ENCODE peak calls at places on chromosomes 6 and 20, in eight cellular contexts. U is nephron progenitor cell, H is mucosa of descending colon, K is left ventricle myocardium inferior, C is fibroblast of villous mesenchyme, M is OCI-LY7, T is natural killer cell, Z is fibroblast of mammary gland. N is an unnamed sample.

GRCh38 chr6:119052985-119053384 is 25.5 kb downstream of the FAM184A start:
- DNase-seq in U (no peak), H (no peak), K (no peak), C (no peak), M (no peak), T (no peak), Z (no peak), N (no peak)

GRCh38 chr20:36823126-36823525 is 49.6 kb upstream of the DSN1 start:
- DNase-seq in U (no peak), H (no peak), K (no peak), C (no peak), M (no peak), T (no peak), Z (no peak), N (no peak)

GRCh38 chr6:14681699-14682487 is 564.0 kb upstream of the JARID2 start:
- DNase-seq in U (no peak), H (no peak), K (no peak), C (peak), M (no peak), T (no peak), Z (peak), N (no peak)

GRCh38 chr20:43584448-43585138 is 6.1 kb upstream of the IFT52 start:
- DNase-seq in U (no peak), H (no peak), K (no peak), C (peak), M (no peak), T (no peak), Z (peak), N (peak)

GRCh38 chr6:19835605-19836004 is 1.6 kb upstream of the ID4 start:
- DNase-seq in U (no peak), H (no peak), K (no peak), C (no peak), M (no peak), T (no peak), Z (no peak), N (no peak)

GRCh38 chr6:67606905-67607828 is 1027.9 kb upstream of the ADGRB3 start:
- DNase-seq in U (no peak), H (no peak), K (no peak), C (no peak), M (no peak), T (no peak), Z (peak), N (no peak)

GRCh38 chr6:3753228-3753795 is 1.8 kb upstream of the PXDC1 start:
- DNase-seq in U (no peak), H (no peak), K (no peak), C (peak), M (no peak), T (no peak), Z (no peak), N (no peak)

GRCh38 chr6:159149641-159150040 is 19.6 kb upstream of the FNDC1 start:
- DNase-seq in U (no peak), H (no peak), K (no peak), C (no peak), M (no peak), T (no peak), Z (no peak), N (no peak)

GRCh38 chr20:25352746-25353145 is 37.9 kb downstream of the ABHD12 start:
- DNase-seq in U (no peak), H (no peak), K (no peak), C (no peak), M (no peak), T (no peak), Z (no peak), N (no peak)

GRCh38 chr6:107716688-107717089 is 107.4 kb downstream of the SCML4 start:
- DNase-seq in U (no peak), H (no peak), K (no peak), C (peak), M (peak), T (peak), Z (peak), N (no peak)

DNA sequence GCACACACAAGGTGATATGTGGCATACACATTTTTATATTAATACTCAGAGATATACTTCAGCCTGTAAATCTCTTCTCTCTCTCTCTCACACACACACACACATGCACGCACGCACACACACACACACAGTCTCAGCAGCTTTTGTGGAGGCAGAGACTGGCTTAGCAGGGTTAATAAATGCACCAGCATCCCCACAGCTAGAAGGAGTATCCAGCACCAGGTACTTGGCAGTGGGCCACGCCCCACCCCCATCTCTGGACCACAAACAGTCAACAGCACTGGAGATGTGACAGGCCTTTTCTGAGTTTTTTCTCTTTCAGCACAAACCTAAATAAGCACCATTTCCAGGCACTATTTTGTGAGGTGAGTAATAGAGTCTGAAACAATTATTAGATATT is 47.3 kb upstream of the LRFN2 start:
- DNase-seq in U (no peak), H (no peak), K (no peak), C (no peak), M (no peak), T (no peak), Z (no peak), N (no peak)
- TF ChIP-seq CTCF in U (no peak), H (no peak), K (no peak), C (no peak), M (no peak), T (no peak), Z (no peak), N (no peak)

GRCh38 chr6:30720738-30721197 is 616 bp downstream of the TUBB start:
- DNase-seq in U (peak), H (peak), K (peak), C (peak), M (peak), T (peak), Z (peak), N (no peak)

GRCh38 chr6:30722280-30723112 is 2.3 kb downstream of the TUBB start:
- DNase-seq in U (peak), H (peak), K (peak), C (peak), M (peak), T (peak), Z (peak), N (no peak)

GRCh38 chr6:30719356-30719755 is 796 bp upstream of the TUBB start:
- DNase-seq in U (no peak), H (peak), K (no peak), C (no peak), M (peak), T (no peak), Z (no peak), N (no peak)

GRCh38 chr6:30721198-30722024 is 1.3 kb downstream of the TUBB start:
- DNase-seq in U (peak), H (peak), K (peak), C (peak), M (peak), T (peak), Z (peak), N (no peak)

GRCh38 chr6:30719791-30720737 is at the start of gene TUBB:
- DNase-seq in U (peak), H (peak), K (peak), C (peak), M (peak), T (peak), Z (peak), N (peak)
- TF ChIP-seq CTCF in U (no peak), H (no peak), K (peak), C (no peak), M (no peak), T (no peak), Z (no peak), N (peak)

GRCh38 chr6:38997128-38997761 is 51.3 kb upstream of the GLP1R start:
- DNase-seq in U (peak), H (no peak), K (peak), C (peak), M (peak), T (peak), Z (peak), N (no peak)
- TF ChIP-seq CTCF in U (peak), H (no peak), K (peak), C (peak), M (peak), T (peak), Z (peak), N (peak)

GRCh38 chr6:6105472-6106036 is 98.8 kb upstream of the NRN1 start:
- DNase-seq in U (peak), H (no peak), K (no peak), C (no peak), M (peak), T (no peak), Z (no peak), N (no peak)
- TF ChIP-seq CTCF in U (no peak), H (no peak), K (no peak), C (no peak), M (peak), T (no peak), Z (peak), N (peak)

DNA sequence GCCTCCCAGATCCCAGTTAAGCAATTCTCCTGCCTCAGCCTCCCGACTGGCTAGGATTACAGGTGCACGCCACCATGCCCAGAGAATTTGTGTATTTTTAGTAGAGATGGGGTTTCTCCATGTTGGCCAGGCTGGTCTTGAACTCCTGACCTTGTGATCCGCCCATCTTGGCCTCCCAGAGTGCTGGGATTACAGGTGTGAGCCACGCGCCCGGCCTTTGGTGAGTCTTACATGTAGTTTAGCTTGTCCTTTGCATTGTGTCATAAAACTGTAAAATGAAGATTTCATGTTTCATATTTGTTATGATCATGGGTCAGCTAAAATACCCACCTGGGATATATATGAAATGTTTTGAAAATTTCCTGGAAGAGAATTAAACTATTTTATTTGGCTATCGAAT is 183.5 kb downstream of the SASH1 start:
- DNase-seq in U (no peak), H (no peak), K (no peak), C (no peak), M (no peak), T (no peak), Z (no peak), N (no peak)
- TF ChIP-seq CTCF in U (no peak), H (no peak), K (no peak), C (no peak), M (no peak), T (no peak), Z (no peak), N (no peak)

GRCh38 chr6:62711750-62712149 is 425.7 kb upstream of the KHDRBS2 start:
- DNase-seq in U (no peak), H (no peak), K (no peak), C (no peak), M (no peak), T (no peak), Z (no peak), N (no peak)

GRCh38 chr6:62707914-62708313 is 421.9 kb upstream of the KHDRBS2 start:
- DNase-seq in U (no peak), H (no peak), K (no peak), C (no peak), M (no peak), T (no peak), Z (no peak), N (no peak)

DNA sequence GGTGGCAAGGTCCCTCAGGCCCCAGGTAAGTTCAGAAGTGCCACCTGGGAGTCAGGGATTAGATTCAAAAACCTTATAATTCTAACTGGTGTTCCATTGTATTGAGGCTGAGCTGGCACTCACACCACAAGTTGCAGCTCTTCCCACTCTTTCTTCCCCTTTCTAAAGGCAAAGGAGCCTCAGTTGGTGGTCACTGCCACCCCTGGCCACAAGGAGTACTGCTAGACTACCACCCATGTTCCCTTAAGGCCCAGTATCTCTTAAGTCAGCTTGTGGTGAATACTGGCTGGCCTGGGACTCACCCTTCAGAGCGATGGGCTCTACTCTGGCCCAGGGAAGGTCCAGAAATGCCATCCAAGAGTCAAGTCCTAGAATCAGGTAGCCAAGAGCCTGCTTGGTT is 421.1 kb upstream of the KHDRBS2 start:
- DNase-seq in U (no peak), H (no peak), K (no peak), C (no peak), M (no peak), T (no peak), Z (no peak), N (no peak)
- TF ChIP-seq CTCF in U (no peak), H (no peak), K (no peak), C (no peak), M (peak), T (no peak), Z (no peak), N (no peak)

GRCh38 chr6:77450924-77451323 is 12.4 kb downstream of the HTR1B start:
- DNase-seq in U (no peak), H (no peak), K (no peak), C (peak), M (no peak), T (no peak), Z (peak), N (no peak)
- TF ChIP-seq CTCF in U (no peak), H (no peak), K (peak), C (peak), M (no peak), T (no peak), Z (peak), N (peak)

GRCh38 chr6:143450453-143451362 is at the start of the genes ADAT2 and PEX3:
- DNase-seq in U (peak), H (peak), K (peak), C (peak), M (peak), T (peak), Z (peak), N (peak)
- TF ChIP-seq CTCF in U (no peak), H (no peak), K (no peak), C (no peak), M (no peak), T (no peak), Z (no peak), N (no peak)

GRCh38 chr20:47243003-47243402 is 113.5 kb downstream of the ZMYND8 start:
- DNase-seq in U (no peak), H (no peak), K (no peak), C (no peak), M (no peak), T (no peak), Z (no peak), N (no peak)
- TF ChIP-seq CTCF in U (no peak), H (no peak), K (no peak), C (no peak), M (no peak), T (no peak), Z (no peak), N (no peak)